ENCODE peak calls at places on chromosome 18, in five cellular contexts. Y, I, A, S and K are unnamed samples.

GRCh38 chr18:6994053-6994452 is 123.5 kb downstream of the LAMA1 start:
- DNase-seq in Y (no peak), I (no peak), A (no peak), S (no peak), K (no peak)

GRCh38 chr18:57859314-57859713 is 56.2 kb upstream of the ATP8B1 start:
- DNase-seq in Y (peak; percentile 41), I (peak; percentile 45), A (no peak), S (no peak), K (no peak)

GRCh38 chr18:12904012-12904516 is 20.0 kb upstream of the PTPN2 start:
- DNase-seq in Y (no peak), I (no peak), A (no peak), S (no peak), K (no peak)

GRCh38 chr18:80192653-80193385 is 54.5 kb downstream of the PARD6G start:
- DNase-seq in Y (no peak), I (no peak), A (no peak), S (no peak), K (no peak)

GRCh38 chr18:26460449-26461091 is 87.8 kb downstream of the KCTD1 start:
- DNase-seq in Y (no peak), I (no peak), A (peak; percentile 84), S (no peak), K (peak; percentile 72)

GRCh38 chr18:48077291-48077690 is 146.8 kb upstream of the SMAD2 start:
- DNase-seq in Y (no peak), I (no peak), A (no peak), S (no peak), K (no peak)

GRCh38 chr18:57791911-57792310 is 11.2 kb downstream of the ATP8B1 start:
- DNase-seq in Y (no peak), I (no peak), A (no peak), S (no peak), K (no peak)

GRCh38 chr18:75240433-75240832 is 29.8 kb downstream of the TSHZ1 start:
- DNase-seq in Y (no peak), I (no peak), A (no peak), S (no peak), K (no peak)

GRCh38 chr18:53458944-53459580 is 765.4 kb downstream of the MBD2 start:
- DNase-seq in Y (peak; percentile 46), I (no peak), A (no peak), S (no peak), K (no peak)

GRCh38 chr18:50611529-50611941 is 51.6 kb downstream of the MAPK4 start:
- DNase-seq in Y (no peak), I (no peak), A (no peak), S (no peak), K (no peak)

GRCh38 chr18:60649107-60649506 is 276.5 kb upstream of the MC4R start:
- DNase-seq in Y (no peak), I (no peak), A (peak; percentile 4), S (no peak), K (peak; percentile 29)

GRCh38 chr18:38297910-38298309 is 732.3 kb upstream of the CELF4 start:
- DNase-seq in Y (no peak), I (no peak), A (no peak), S (no peak), K (no peak)

GRCh38 chr18:65287642-65288041 is 463.2 kb upstream of the CDH7 start:
- DNase-seq in Y (no peak), I (peak; percentile 8), A (no peak), S (no peak), K (no peak)

GRCh38 chr18:63259581-63259830 is 60.1 kb downstream of the BCL2 start:
- DNase-seq in Y (no peak), I (no peak), A (no peak), S (no peak), K (no peak)

DNA sequence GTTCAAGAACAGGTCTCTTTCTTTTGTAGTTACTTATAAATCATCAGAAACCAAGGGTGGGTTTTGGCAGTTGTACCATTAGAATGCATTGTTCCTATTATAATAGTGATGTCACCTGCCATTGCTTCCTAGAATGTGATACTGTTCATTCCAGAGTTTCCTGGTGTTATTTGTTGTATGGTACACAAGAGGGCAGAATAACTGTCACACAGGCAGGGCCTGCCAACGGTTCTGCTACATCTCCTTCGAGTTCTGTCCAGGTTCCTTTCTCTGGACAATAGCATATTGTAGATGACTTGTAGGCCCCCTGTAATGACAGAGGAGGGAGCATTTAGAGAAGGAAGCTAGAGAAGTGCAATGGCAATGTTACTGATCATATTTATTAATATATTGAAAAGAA is 98.3 kb downstream of the KLHL14 start:
- DNase-seq in Y (no peak), I (peak; percentile 17), A (no peak), S (no peak), K (no peak)
- TF ChIP-seq CTCF in Y (peak; percentile 55), I (peak; percentile 37), A (no peak), S (no peak), K (peak; percentile 17)

GRCh38 chr18:31679133-31679731 is 5.1 kb downstream of the B4GALT6 start:
- DNase-seq in Y (no peak), I (peak; percentile 65), A (no peak), S (no peak), K (no peak)

GRCh38 chr18:31683106-31683505 is 1.3 kb downstream of the B4GALT6 start:
- DNase-seq in Y (no peak), I (no peak), A (no peak), S (no peak), K (no peak)

GRCh38 chr18:31678425-31678824 is 6.0 kb downstream of the B4GALT6 start:
- DNase-seq in Y (no peak), I (no peak), A (no peak), S (no peak), K (no peak)

GRCh38 chr18:31679806-31680793 is 4.3 kb downstream of the B4GALT6 start:
- DNase-seq in Y (no peak), I (peak; percentile 12), A (no peak), S (no peak), K (no peak)

GRCh38 chr18:31680836-31681568 is 3.4 kb downstream of the B4GALT6 start:
- DNase-seq in Y (no peak), I (peak; percentile 48), A (no peak), S (no peak), K (no peak)
- TF ChIP-seq CTCF in Y (peak; percentile 64), I (no peak), A (peak; percentile 68), S (no peak), K (peak; percentile 37)

DNA sequence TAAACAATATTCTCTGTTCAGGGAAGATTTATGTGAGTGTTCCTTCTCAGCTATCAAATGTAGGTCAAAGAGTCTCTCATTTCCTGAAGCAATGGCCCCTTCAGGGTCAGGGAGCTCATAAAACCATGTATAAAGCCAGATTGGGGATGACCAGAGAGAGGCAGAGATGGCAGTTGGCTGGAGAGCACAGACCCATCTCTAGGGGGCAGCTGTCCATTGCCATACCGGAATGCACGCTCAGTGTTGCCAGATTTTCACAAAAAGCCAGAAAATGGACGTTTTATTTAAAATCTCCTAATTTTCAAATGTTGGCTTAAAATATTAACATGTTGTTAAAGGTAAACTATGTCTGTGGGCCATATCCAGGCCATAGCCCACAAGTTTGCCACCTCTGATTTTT is 1920.7 kb upstream of the CELF4 start:
- DNase-seq in Y (no peak), I (no peak), A (no peak), S (no peak), K (no peak)
- TF ChIP-seq CTCF in Y (peak; percentile 62), I (no peak), A (no peak), S (no peak), K (no peak)

GRCh38 chr18:9337875-9338274 is 3.3 kb downstream of the TWSG1 start:
- DNase-seq in Y (no peak), I (peak; percentile 66), A (no peak), S (no peak), K (peak; percentile 25)

GRCh38 chr18:9336827-9337226 is 2.3 kb downstream of the TWSG1 start:
- DNase-seq in Y (no peak), I (no peak), A (no peak), S (no peak), K (no peak)

GRCh38 chr18:9333441-9334350 is 877 bp upstream of the TWSG1 start:
- DNase-seq in Y (peak; percentile 68), I (no peak), A (no peak), S (no peak), K (no peak)

GRCh38 chr18:9334351-9335254 is at the start of gene TWSG1:
- DNase-seq in Y (peak; percentile 96), I (peak; percentile 90), A (peak; percentile 75), S (peak; percentile 80), K (peak; percentile 95)

GRCh38 chr18:9335255-9336045 is 877 bp downstream of the TWSG1 start:
- DNase-seq in Y (no peak), I (peak; percentile 18), A (no peak), S (no peak), K (no peak)
- TF ChIP-seq CTCF in Y (no peak), I (no peak), A (no peak), S (no peak), K (no peak)

GRCh38 chr18:11871501-11871900 is 20.3 kb downstream of the CHMP1B start:
- DNase-seq in Y (no peak), I (no peak), A (no peak), S (no peak), K (peak; percentile 57)

GRCh38 chr18:11868230-11868629 is 17.0 kb downstream of the CHMP1B start:
- DNase-seq in Y (no peak), I (no peak), A (no peak), S (no peak), K (no peak)

GRCh38 chr18:11873670-11874340 is 22.6 kb downstream of the CHMP1B start:
- DNase-seq in Y (no peak), I (no peak), A (no peak), S (no peak), K (no peak)

GRCh38 chr18:11874676-11875075 is 23.5 kb downstream of the CHMP1B start:
- DNase-seq in Y (no peak), I (no peak), A (no peak), S (no peak), K (no peak)

GRCh38 chr18:11872479-11873136 is 21.4 kb downstream of the CHMP1B start:
- DNase-seq in Y (no peak), I (peak; percentile 74), A (no peak), S (no peak), K (no peak)
- TF ChIP-seq CTCF in Y (peak; percentile 56), I (peak; percentile 89), A (peak; percentile 53), S (no peak), K (peak; percentile 55)